ENCODE peak calls at places on chromosome 6, in ten cellular contexts. One of them, this sample, is unnamed.
A peak's percentile ranks its signal among the peaks of the same experiment; 100 is the strongest.

GRCh38 chr6:70166088-70166958 is 136.6 kb downstream of the COL9A1 start:
- DNase-seq in fibroblast of pulmonary artery: peak; percentile 46
- DNase-seq in transverse colon: peak; percentile 29
- DNase-seq in pancreas: peak; percentile 49
- DNase-seq in mammary epithelial cell: peak; percentile 29
- DNase-seq in right cardiac atrium: peak; percentile 66
- DNase-seq in PC-9: peak; percentile 27
- DNase-seq in ovary: no peak
- DNase-seq in CD4-positive, CD25-positive, alpha-beta regulatory T cell: peak; percentile 5
- DNase-seq in MM.1S: peak; percentile 48
- DNase-seq in this sample: no peak

GRCh38 chr6:50816115-50816675 is 2.5 kb upstream of the TFAP2B start:
- DNase-seq in fibroblast of pulmonary artery: peak; percentile 78
- DNase-seq in transverse colon: peak; percentile 74
- DNase-seq in pancreas: peak; percentile 49
- DNase-seq in mammary epithelial cell: peak; percentile 61
- DNase-seq in right cardiac atrium: peak; percentile 58
- DNase-seq in PC-9: peak; percentile 48
- DNase-seq in ovary: no peak
- DNase-seq in CD4-positive, CD25-positive, alpha-beta regulatory T cell: peak; percentile 18
- DNase-seq in MM.1S: peak; percentile 78
- DNase-seq in this sample: peak; percentile 9

GRCh38 chr6:119479860-119480655 is 130.5 kb upstream of the MAN1A1 start:
- DNase-seq in fibroblast of pulmonary artery: peak; percentile 81
- DNase-seq in transverse colon: no peak
- DNase-seq in pancreas: no peak
- DNase-seq in mammary epithelial cell: no peak
- DNase-seq in right cardiac atrium: no peak
- DNase-seq in PC-9: no peak
- DNase-seq in ovary: no peak
- DNase-seq in CD4-positive, CD25-positive, alpha-beta regulatory T cell: no peak
- DNase-seq in MM.1S: no peak
- DNase-seq in this sample: peak; percentile 55

GRCh38 chr6:106799008-106799952 is 169.9 kb downstream of the QRSL1 start:
- DNase-seq in fibroblast of pulmonary artery: peak; percentile 3
- DNase-seq in transverse colon: no peak
- DNase-seq in pancreas: no peak
- DNase-seq in mammary epithelial cell: peak; percentile 96
- DNase-seq in right cardiac atrium: no peak
- DNase-seq in PC-9: peak; percentile 94
- DNase-seq in ovary: no peak
- DNase-seq in CD4-positive, CD25-positive, alpha-beta regulatory T cell: no peak
- DNase-seq in MM.1S: peak; percentile 66
- DNase-seq in this sample: peak; percentile 35

GRCh38 chr6:11329841-11330765 is 97.6 kb upstream of the NEDD9 start:
- DNase-seq in fibroblast of pulmonary artery: no peak
- DNase-seq in transverse colon: peak; percentile 53
- DNase-seq in pancreas: no peak
- DNase-seq in mammary epithelial cell: no peak
- DNase-seq in right cardiac atrium: no peak
- DNase-seq in PC-9: no peak
- DNase-seq in ovary: no peak
- DNase-seq in CD4-positive, CD25-positive, alpha-beta regulatory T cell: no peak
- DNase-seq in MM.1S: no peak
- DNase-seq in this sample: no peak

GRCh38 chr6:21899708-21900107 is 306.2 kb downstream of the SOX4 start:
- DNase-seq in fibroblast of pulmonary artery: peak; percentile 38
- DNase-seq in transverse colon: no peak
- DNase-seq in pancreas: no peak
- DNase-seq in mammary epithelial cell: no peak
- DNase-seq in right cardiac atrium: no peak
- DNase-seq in PC-9: no peak
- DNase-seq in ovary: no peak
- DNase-seq in CD4-positive, CD25-positive, alpha-beta regulatory T cell: no peak
- DNase-seq in MM.1S: no peak
- DNase-seq in this sample: no peak

GRCh38 chr6:113015249-113015648 is 668.1 kb downstream of the RFPL4B start:
- DNase-seq in fibroblast of pulmonary artery: peak; percentile 90
- DNase-seq in transverse colon: no peak
- DNase-seq in pancreas: no peak
- DNase-seq in mammary epithelial cell: no peak
- DNase-seq in right cardiac atrium: peak; percentile 50
- DNase-seq in PC-9: no peak
- DNase-seq in ovary: no peak
- DNase-seq in CD4-positive, CD25-positive, alpha-beta regulatory T cell: no peak
- DNase-seq in MM.1S: no peak
- DNase-seq in this sample: no peak

GRCh38 chr6:63319911-63320310 is at the start of gene LGSN:
- DNase-seq in fibroblast of pulmonary artery: no peak
- DNase-seq in transverse colon: no peak
- DNase-seq in pancreas: no peak
- DNase-seq in mammary epithelial cell: no peak
- DNase-seq in right cardiac atrium: no peak
- DNase-seq in PC-9: no peak
- DNase-seq in ovary: no peak
- DNase-seq in CD4-positive, CD25-positive, alpha-beta regulatory T cell: no peak
- DNase-seq in MM.1S: no peak
- DNase-seq in this sample: no peak

GRCh38 chr6:33418690-33419291 is 884 bp upstream of the CUTA start:
- DNase-seq in fibroblast of pulmonary artery: peak; percentile 46
- DNase-seq in transverse colon: no peak
- DNase-seq in pancreas: no peak
- DNase-seq in mammary epithelial cell: no peak
- DNase-seq in right cardiac atrium: no peak
- DNase-seq in PC-9: no peak
- DNase-seq in ovary: no peak
- DNase-seq in CD4-positive, CD25-positive, alpha-beta regulatory T cell: peak; percentile 35
- DNase-seq in MM.1S: no peak
- DNase-seq in this sample: no peak

GRCh38 chr6:33419580-33420492 is at the start of gene SYNGAP1:
- DNase-seq in fibroblast of pulmonary artery: peak; percentile 68
- DNase-seq in transverse colon: peak; percentile 58
- DNase-seq in pancreas: no peak
- DNase-seq in mammary epithelial cell: no peak
- DNase-seq in right cardiac atrium: peak; percentile 90
- DNase-seq in PC-9: no peak
- DNase-seq in ovary: peak; percentile 79
- DNase-seq in CD4-positive, CD25-positive, alpha-beta regulatory T cell: no peak
- DNase-seq in MM.1S: no peak
- DNase-seq in this sample: no peak

GRCh38 chr6:33421344-33421643 is 1.4 kb downstream of the SYNGAP1 start:
- DNase-seq in fibroblast of pulmonary artery: no peak
- DNase-seq in transverse colon: no peak
- DNase-seq in pancreas: no peak
- DNase-seq in mammary epithelial cell: no peak
- DNase-seq in right cardiac atrium: no peak
- DNase-seq in PC-9: no peak
- DNase-seq in ovary: no peak
- DNase-seq in CD4-positive, CD25-positive, alpha-beta regulatory T cell: no peak
- DNase-seq in MM.1S: no peak
- DNase-seq in this sample: no peak

GRCh38 chr6:33417903-33418689 is at the start of gene CUTA:
- DNase-seq in fibroblast of pulmonary artery: peak; percentile 100
- DNase-seq in transverse colon: peak; percentile 99
- DNase-seq in pancreas: peak; percentile 99
- DNase-seq in mammary epithelial cell: peak; percentile 100
- DNase-seq in right cardiac atrium: peak; percentile 100
- DNase-seq in PC-9: peak; percentile 98
- DNase-seq in ovary: peak; percentile 99
- DNase-seq in CD4-positive, CD25-positive, alpha-beta regulatory T cell: peak; percentile 99
- DNase-seq in MM.1S: peak; percentile 100
- DNase-seq in this sample: peak; percentile 99

GRCh38 chr6:33420493-33421343 is 853 bp downstream of the SYNGAP1 start:
- DNase-seq in fibroblast of pulmonary artery: no peak
- DNase-seq in transverse colon: no peak
- DNase-seq in pancreas: no peak
- DNase-seq in mammary epithelial cell: no peak
- DNase-seq in right cardiac atrium: no peak
- DNase-seq in PC-9: no peak
- DNase-seq in ovary: no peak
- DNase-seq in CD4-positive, CD25-positive, alpha-beta regulatory T cell: no peak
- DNase-seq in MM.1S: no peak
- DNase-seq in this sample: no peak
- H3K4me3 ChIP-seq in fibroblast of pulmonary artery: peak overlapping the region; percentile 58
- H3K4me3 ChIP-seq in transverse colon: no peak overlapping the region
- H3K4me3 ChIP-seq in pancreas: no peak overlapping the region
- H3K4me3 ChIP-seq in mammary epithelial cell: no peak overlapping the region
- H3K4me3 ChIP-seq in right cardiac atrium: peak overlapping the region; percentile 59
- H3K4me3 ChIP-seq in PC-9: no peak overlapping the region
- H3K4me3 ChIP-seq in ovary: peak overlapping the region; percentile 46
- H3K4me3 ChIP-seq in CD4-positive, CD25-positive, alpha-beta regulatory T cell: no peak overlapping the region
- H3K4me3 ChIP-seq in MM.1S: no peak overlapping the region
- H3K4me3 ChIP-seq in this sample: peak overlapping the region; percentile 55

DNA sequence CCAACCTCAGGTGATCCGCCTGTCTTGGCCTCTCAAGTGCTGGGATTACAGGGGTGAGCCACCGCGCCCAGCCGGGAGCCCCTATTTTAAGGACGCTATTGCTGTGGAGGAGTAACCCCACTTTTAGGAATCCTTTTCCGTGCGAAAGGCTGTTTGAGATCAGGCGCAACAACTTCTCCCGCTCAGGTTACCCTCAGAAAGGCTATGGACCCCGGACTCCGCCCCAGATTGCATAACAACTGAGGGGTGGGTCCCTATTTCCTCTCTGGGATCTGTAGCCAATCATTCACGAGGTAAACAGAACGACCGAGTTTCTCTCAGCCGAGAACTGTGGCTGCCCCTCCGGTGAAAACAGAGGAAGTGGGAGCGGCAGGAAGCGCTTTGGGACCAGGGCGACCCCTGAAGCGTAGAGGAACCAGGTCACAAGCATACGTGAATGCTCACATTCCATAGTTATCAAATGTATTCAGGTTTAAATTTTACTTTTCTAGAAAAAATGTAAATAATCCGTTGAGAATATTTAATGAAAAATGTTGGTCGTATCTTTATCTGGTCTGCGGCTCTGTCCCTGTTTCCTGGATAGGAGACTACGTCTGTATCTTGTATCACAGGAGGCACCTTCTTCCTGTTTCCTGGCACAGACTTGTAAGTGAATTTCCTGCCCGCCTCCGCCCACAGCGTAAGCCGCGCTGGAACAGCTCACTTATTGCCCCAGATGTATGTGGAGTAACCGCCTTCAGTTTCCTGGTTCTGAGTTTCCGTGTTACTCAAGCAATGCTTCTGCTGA is 26.9 kb downstream of the HLA-E start:
- DNase-seq in fibroblast of pulmonary artery: peak; percentile 99
- DNase-seq in transverse colon: peak; percentile 93
- DNase-seq in pancreas: peak; percentile 89
- DNase-seq in mammary epithelial cell: peak; percentile 91
- DNase-seq in right cardiac atrium: peak; percentile 96
- DNase-seq in PC-9: peak; percentile 87
- DNase-seq in ovary: peak; percentile 79
- DNase-seq in CD4-positive, CD25-positive, alpha-beta regulatory T cell: peak; percentile 89
- DNase-seq in MM.1S: peak; percentile 92
- DNase-seq in this sample: peak; percentile 87
- H3K4me3 ChIP-seq in fibroblast of pulmonary artery: peak overlapping the region; percentile 58
- H3K4me3 ChIP-seq in transverse colon: peak overlapping the region; percentile 5
- H3K4me3 ChIP-seq in pancreas: peak overlapping the region; percentile 48
- H3K4me3 ChIP-seq in mammary epithelial cell: peak overlapping the region; percentile 48
- H3K4me3 ChIP-seq in right cardiac atrium: peak overlapping the region; percentile 79
- H3K4me3 ChIP-seq in PC-9: peak overlapping the region; percentile 58
- H3K4me3 ChIP-seq in ovary: peak overlapping the region; percentile 57
- H3K4me3 ChIP-seq in CD4-positive, CD25-positive, alpha-beta regulatory T cell: peak overlapping the region; percentile 80
- H3K4me3 ChIP-seq in MM.1S: peak overlapping the region; percentile 68
- H3K4me3 ChIP-seq in this sample: peak overlapping the region; percentile 45

GRCh38 chr6:111734068-111734825 is 128.6 kb upstream of the TRAF3IP2 start:
- DNase-seq in fibroblast of pulmonary artery: peak; percentile 42
- DNase-seq in transverse colon: no peak
- DNase-seq in pancreas: no peak
- DNase-seq in mammary epithelial cell: no peak
- DNase-seq in right cardiac atrium: no peak
- DNase-seq in PC-9: no peak
- DNase-seq in ovary: no peak
- DNase-seq in CD4-positive, CD25-positive, alpha-beta regulatory T cell: peak; percentile 37
- DNase-seq in MM.1S: no peak
- DNase-seq in this sample: no peak

GRCh38 chr6:111738631-111739030 is 133.0 kb upstream of the TRAF3IP2 start:
- DNase-seq in fibroblast of pulmonary artery: no peak
- DNase-seq in transverse colon: no peak
- DNase-seq in pancreas: no peak
- DNase-seq in mammary epithelial cell: no peak
- DNase-seq in right cardiac atrium: no peak
- DNase-seq in PC-9: no peak
- DNase-seq in ovary: no peak
- DNase-seq in CD4-positive, CD25-positive, alpha-beta regulatory T cell: no peak
- DNase-seq in MM.1S: no peak
- DNase-seq in this sample: no peak

GRCh38 chr6:111737065-111737521 is 131.4 kb upstream of the TRAF3IP2 start:
- DNase-seq in fibroblast of pulmonary artery: no peak
- DNase-seq in transverse colon: no peak
- DNase-seq in pancreas: no peak
- DNase-seq in mammary epithelial cell: peak; percentile 72
- DNase-seq in right cardiac atrium: no peak
- DNase-seq in PC-9: peak; percentile 3
- DNase-seq in ovary: no peak
- DNase-seq in CD4-positive, CD25-positive, alpha-beta regulatory T cell: no peak
- DNase-seq in MM.1S: no peak
- DNase-seq in this sample: peak; percentile 85

GRCh38 chr6:111738156-111738555 is 132.5 kb upstream of the TRAF3IP2 start:
- DNase-seq in fibroblast of pulmonary artery: no peak
- DNase-seq in transverse colon: no peak
- DNase-seq in pancreas: no peak
- DNase-seq in mammary epithelial cell: no peak
- DNase-seq in right cardiac atrium: no peak
- DNase-seq in PC-9: no peak
- DNase-seq in ovary: no peak
- DNase-seq in CD4-positive, CD25-positive, alpha-beta regulatory T cell: no peak
- DNase-seq in MM.1S: no peak
- DNase-seq in this sample: no peak

DNA sequence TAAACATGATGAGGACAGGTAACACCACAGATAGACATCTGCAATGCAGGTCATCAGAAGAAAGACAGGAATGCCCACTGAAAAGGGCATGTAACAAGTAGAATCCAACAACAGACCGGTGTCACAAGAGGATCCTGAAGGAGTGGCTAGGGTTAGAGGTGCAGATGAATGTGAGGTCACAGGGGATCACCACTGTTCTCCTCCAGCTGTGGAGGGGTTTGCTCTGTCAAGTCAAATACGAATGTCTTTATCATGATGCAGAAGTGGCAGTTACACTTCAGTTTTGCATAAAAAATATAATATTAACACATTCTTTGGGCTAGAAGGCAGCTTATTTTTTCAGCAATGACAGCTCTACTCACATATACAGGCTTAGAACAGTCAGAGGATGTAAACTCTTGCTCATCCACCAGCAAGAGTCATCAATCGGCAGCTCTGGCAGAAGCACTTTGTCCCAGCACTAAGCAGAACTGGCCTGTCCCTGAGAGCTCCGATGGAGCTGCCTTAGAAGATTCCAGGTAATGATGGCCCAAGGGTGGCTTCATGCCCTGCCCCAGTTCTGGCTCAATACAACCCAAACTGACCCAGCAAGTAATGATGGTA is 130.4 kb upstream of the TRAF3IP2 start:
- DNase-seq in fibroblast of pulmonary artery: no peak
- DNase-seq in transverse colon: no peak
- DNase-seq in pancreas: no peak
- DNase-seq in mammary epithelial cell: no peak
- DNase-seq in right cardiac atrium: no peak
- DNase-seq in PC-9: no peak
- DNase-seq in ovary: no peak
- DNase-seq in CD4-positive, CD25-positive, alpha-beta regulatory T cell: no peak
- DNase-seq in MM.1S: no peak
- DNase-seq in this sample: no peak
- H3K4me3 ChIP-seq in fibroblast of pulmonary artery: no peak overlapping the region
- H3K4me3 ChIP-seq in transverse colon: no peak overlapping the region
- H3K4me3 ChIP-seq in pancreas: no peak overlapping the region
- H3K4me3 ChIP-seq in mammary epithelial cell: no peak overlapping the region
- H3K4me3 ChIP-seq in right cardiac atrium: no peak overlapping the region
- H3K4me3 ChIP-seq in PC-9: no peak overlapping the region
- H3K4me3 ChIP-seq in ovary: no peak overlapping the region
- H3K4me3 ChIP-seq in CD4-positive, CD25-positive, alpha-beta regulatory T cell: peak overlapping the region; percentile 49
- H3K4me3 ChIP-seq in MM.1S: no peak overlapping the region
- H3K4me3 ChIP-seq in this sample: no peak overlapping the region

GRCh38 chr6:158517581-158517980 is 42.3 kb upstream of the TMEM181 start:
- DNase-seq in fibroblast of pulmonary artery: no peak
- DNase-seq in transverse colon: no peak
- DNase-seq in pancreas: no peak
- DNase-seq in mammary epithelial cell: no peak
- DNase-seq in right cardiac atrium: no peak
- DNase-seq in PC-9: no peak
- DNase-seq in ovary: no peak
- DNase-seq in CD4-positive, CD25-positive, alpha-beta regulatory T cell: no peak
- DNase-seq in MM.1S: no peak
- DNase-seq in this sample: no peak
- H3K4me3 ChIP-seq in fibroblast of pulmonary artery: no peak overlapping the region
- H3K4me3 ChIP-seq in transverse colon: no peak overlapping the region
- H3K4me3 ChIP-seq in pancreas: no peak overlapping the region
- H3K4me3 ChIP-seq in mammary epithelial cell: no peak overlapping the region
- H3K4me3 ChIP-seq in right cardiac atrium: no peak overlapping the region
- H3K4me3 ChIP-seq in PC-9: no peak overlapping the region
- H3K4me3 ChIP-seq in ovary: no peak overlapping the region
- H3K4me3 ChIP-seq in CD4-positive, CD25-positive, alpha-beta regulatory T cell: no peak overlapping the region
- H3K4me3 ChIP-seq in MM.1S: no peak overlapping the region
- H3K4me3 ChIP-seq in this sample: no peak overlapping the region